ENCODE peak calls at places on chromosomes 4 and X, in five cellular contexts. B is Right ventricle myocardium superior, R is NCI-H1694 treated with DMSO at 0.1 percent for 48 hours, P is HTR-8/SVneo, K is HEK293T. W is an unnamed sample.

GRCh38 chrX:22063284-22063683 is 31.2 kb downstream of the PHEX start:
- DNase-seq in R (no peak), K (no peak), P (peak; percentile 13), B (no peak), W (no peak)

GRCh38 chrX:36986231-36986630 is 21.9 kb upstream of the FAM47C start:
- DNase-seq in R (no peak), B (no peak), K (no peak), P (no peak), W (no peak)

GRCh38 chrX:14497184-14497666 is 32.1 kb upstream of the GLRA2 start:
- DNase-seq in P (no peak), K (no peak), B (no peak), R (no peak), W (no peak)

GRCh38 chrX:130167040-130167439 is 1.4 kb upstream of the AIFM1 start:
- DNase-seq in R (no peak), B (no peak), K (no peak), P (no peak), W (no peak)

GRCh38 chr4:83112239-83112638 is 2.3 kb downstream of the PLAC8 start:
- DNase-seq in B (no peak), K (no peak), R (no peak), P (no peak), W (no peak)

GRCh38 chrX:24619647-24620046 is 27.5 kb downstream of the PCYT1B start:
- DNase-seq in B (no peak), K (peak; percentile 12), P (peak; percentile 13), R (no peak), W (no peak)

GRCh38 chr4:52987401-52988056 is 125.4 kb downstream of the RASL11B start:
- DNase-seq in R (no peak), P (no peak), B (no peak), K (no peak), W (no peak)

GRCh38 chr4:38710053-38710452 is 46.1 kb downstream of the KLF3 start:
- DNase-seq in R (no peak), K (no peak), B (no peak), P (no peak), W (no peak)

GRCh38 chr4:158036998-158037397 is 135.8 kb downstream of the GASK1B start:
- DNase-seq in B (peak; percentile 15), K (no peak), P (no peak), R (no peak), W (no peak)

GRCh38 chrX:155094468-155095061 is 23.3 kb downstream of the BRCC3 start:
- DNase-seq in R (peak; percentile 49), B (no peak), K (peak; percentile 27), P (peak; percentile 1), W (peak; percentile 20)

GRCh38 chrX:32591589-32591988 is 619.8 kb downstream of the DMD start:
- DNase-seq in R (no peak), P (no peak), K (no peak), B (no peak), W (no peak)

GRCh38 chr4:4868506-4869379 is 9.3 kb downstream of the MSX1 start:
- DNase-seq in P (no peak), K (no peak), B (no peak), R (no peak), W (no peak)